ENCODE peak calls at places on chromosomes 6 and 20, in four cellular contexts. E is RPMI7951, D is HS-5, Z is AG10803. N is an unnamed sample.

GRCh38 chr6:106160189-106160588 is 74.1 kb downstream of the PRDM1 start:
- DNase-seq in D (no peak), Z (no peak), E (no peak), N (no peak)

GRCh38 chr20:50478162-50479036 is 31.8 kb upstream of the PTPN1 start:
- DNase-seq in Z (peak), D (no peak), E (peak), N (no peak)

GRCh38 chr6:6659600-6660327 is 71.2 kb downstream of the LY86 start:
- DNase-seq in E (no peak), Z (no peak), D (no peak), N (no peak)

GRCh38 chr6:44219053-44219814 is 2.5 kb downstream of the MYMX start:
- DNase-seq in E (peak), Z (peak), D (no peak), N (no peak)

GRCh38 chr20:15940127-15940526 is 633.1 kb downstream of the KIF16B start:
- DNase-seq in Z (no peak), D (no peak), E (no peak), N (no peak)

GRCh38 chr20:37575884-37576283 is 48.2 kb upstream of the BLCAP start:
- DNase-seq in Z (no peak), D (no peak), E (no peak), N (no peak)

GRCh38 chr6:43951063-43951755 is 176.0 kb downstream of the MRPL14 start:
- DNase-seq in Z (peak), E (peak), D (no peak), N (no peak)

GRCh38 chr6:157230971-157231370 is 92.3 kb downstream of the TMEM242 start:
- DNase-seq in D (no peak), Z (no peak), E (no peak), N (no peak)

GRCh38 chr6:12269100-12269499 is 21.1 kb upstream of the EDN1 start:
- DNase-seq in Z (no peak), D (no peak), E (no peak), N (no peak)

GRCh38 chr6:28383235-28384142 is 16.1 kb downstream of the ZSCAN12 start:
- DNase-seq in Z (peak), D (peak), E (no peak), N (peak)

GRCh38 chr6:150250826-150251225 is 108.0 kb downstream of the PPP1R14C start:
- DNase-seq in D (no peak), Z (peak), E (peak), N (peak)

GRCh38 chr20:25532015-25532751 is 53.1 kb downstream of the NINL start:
- DNase-seq in Z (no peak), D (no peak), E (no peak), N (peak)

GRCh38 chr6:139115980-139116758 is 18.7 kb upstream of the HECA start:
- DNase-seq in E (no peak), D (no peak), Z (no peak), N (no peak)

GRCh38 chr6:36977470-36977941 is 8.5 kb downstream of the MTCH1 start:
- DNase-seq in Z (no peak), D (no peak), E (no peak), N (no peak)

GRCh38 chr6:41682497-41682961 is 44.3 kb downstream of the MDFI start:
- DNase-seq in D (no peak), E (no peak), Z (no peak), N (no peak)

GRCh38 chr6:148218542-148219258 is 123.9 kb upstream of the SASH1 start:
- DNase-seq in E (no peak), Z (no peak), D (no peak), N (no peak)

GRCh38 chr6:140415266-140415665 is 1040.8 kb upstream of the CITED2 start:
- DNase-seq in E (no peak), D (no peak), Z (no peak), N (no peak)

GRCh38 chr6:20906938-20907337 is 372.7 kb downstream of the CDKAL1 start:
- DNase-seq in D (peak), E (peak), Z (peak), N (peak)

GRCh38 chr6:3176562-3177355 is 19.4 kb upstream of the TUBB2A start:
- DNase-seq in Z (peak), E (peak), D (peak), N (peak)

GRCh38 chr6:138821519-138821918 is 25.6 kb downstream of the ECT2L start:
- DNase-seq in E (no peak), D (no peak), Z (no peak), N (no peak)

GRCh38 chr6:28522594-28523557 is 2.8 kb upstream of the GPX5 start:
- DNase-seq in Z (no peak), D (no peak), E (no peak), N (no peak)

GRCh38 chr6:24910331-24910849 is 25.4 kb downstream of the RIPOR2 start:
- DNase-seq in Z (no peak), D (no peak), E (no peak), N (no peak)

GRCh38 chr6:148945311-148946021 is 198.6 kb downstream of the UST start:
- DNase-seq in E (no peak), D (no peak), Z (peak), N (no peak)

GRCh38 chr20:25237610-25238318 is 10.1 kb upstream of the PYGB start:
- DNase-seq in Z (peak), E (peak), D (peak), N (peak)

GRCh38 chr20:23147964-23148720 is 62.0 kb upstream of the CD93 start:
- DNase-seq in Z (peak), E (peak), D (peak), N (peak)

GRCh38 chr6:60668428-60668827 is 1617.6 kb downstream of the KHDRBS2 start:
- DNase-seq in D (no peak), Z (no peak), E (no peak), N (no peak)

GRCh38 chr6:2531426-2532208 is 219.1 kb downstream of the MYLK4 start:
- DNase-seq in D (peak), Z (peak), E (peak), N (peak)

GRCh38 chr6:44037847-44038542 is 89.3 kb downstream of the MRPL14 start:
- DNase-seq in Z (no peak), D (no peak), E (no peak), N (no peak)

GRCh38 chr20:6157345-6157744 is 34.5 kb upstream of the FERMT1 start:
- DNase-seq in E (no peak), Z (no peak), D (no peak), N (no peak)

GRCh38 chr20:1322511-1323245 is 6.3 kb downstream of the SDCBP2 start:
- DNase-seq in E (peak), Z (peak), D (peak), N (peak)

GRCh38 chr6:90184334-90185298 is 112.0 kb downstream of the BACH2 start:
- DNase-seq in E (peak), D (no peak), Z (no peak), N (peak)

GRCh38 chr6:170036916-170037315 is 254.0 kb downstream of the DLL1 start:
- DNase-seq in D (no peak), E (no peak), Z (no peak), N (no peak)

GRCh38 chr20:53801609-53802370 is 208.2 kb upstream of the ZNF217 start:
- DNase-seq in Z (no peak), E (no peak), D (no peak), N (no peak)